ENCODE peak calls at places on chromosome 1, in nine cellular contexts. V is A549, R is HL-60, L is PC-9, M is brain microvascular endothelial cell, J is transverse colon, Z is ovary, Y is tibial artery, U is mesothelial cell of epicardium. T is an unnamed sample.

GRCh38 chr1:6222644-6223043 is 13.1 kb downstream of the ICMT start:
- DNase-seq in V (no peak), R (no peak), L (peak; percentile 63), M (no peak), J (peak; percentile 39), Z (no peak), Y (peak; percentile 61), U (no peak), T (peak; percentile 30)

GRCh38 chr1:205239078-205239477 is 11.3 kb downstream of the TMCC2 start:
- DNase-seq in V (no peak), R (no peak), L (no peak), M (no peak), J (no peak), Z (peak; percentile 15), Y (no peak), U (no peak), T (no peak)

GRCh38 chr1:40665335-40666171 is at the start of gene RIMS3:
- DNase-seq in V (peak; percentile 55), R (peak; percentile 68), L (peak; percentile 92), M (peak; percentile 10), J (peak; percentile 87), Z (peak; percentile 91), Y (peak; percentile 63), U (peak; percentile 74), T (peak; percentile 64)

GRCh38 chr1:210730023-210730422 is 401.3 kb downstream of the HHAT start:
- DNase-seq in V (no peak), R (no peak), L (no peak), M (no peak), J (no peak), Z (no peak), Y (no peak), U (no peak), T (no peak)

GRCh38 chr1:227124461-227124860 is 184.4 kb downstream of the COQ8A start:
- DNase-seq in V (no peak), R (no peak), L (no peak), M (no peak), J (no peak), Z (no peak), Y (no peak), U (no peak), T (peak; percentile 24)

GRCh38 chr1:75097686-75098085 is 36.5 kb upstream of the LHX8 start:
- DNase-seq in V (peak; percentile 22), R (no peak), L (no peak), M (no peak), J (no peak), Z (no peak), Y (no peak), U (peak; percentile 47), T (peak; percentile 52)

GRCh38 chr1:212858461-212859265 is 588 bp downstream of the FLVCR1 start:
- DNase-seq in V (peak; percentile 42), R (peak; percentile 28), L (peak; percentile 26), M (peak; percentile 28), J (peak; percentile 29), Z (no peak), Y (no peak), U (no peak), T (peak; percentile 41)

GRCh38 chr1:45141247-45142003 is 65.0 kb downstream of the ZSWIM5 start:
- DNase-seq in V (no peak), R (no peak), L (no peak), M (no peak), J (peak; percentile 81), Z (no peak), Y (no peak), U (no peak), T (no peak)

GRCh38 chr1:185603158-185603557 is 131.0 kb upstream of the HMCN1 start:
- DNase-seq in V (no peak), R (no peak), L (no peak), M (no peak), J (no peak), Z (no peak), Y (no peak), U (no peak), T (no peak)

GRCh38 chr1:162566870-162567269 is 5.3 kb downstream of the UAP1 start:
- DNase-seq in V (no peak), R (no peak), L (no peak), M (no peak), J (no peak), Z (no peak), Y (no peak), U (no peak), T (no peak)

GRCh38 chr1:246280551-246280950 is 226.5 kb downstream of the SMYD3 start:
- DNase-seq in V (peak; percentile 40), R (peak; percentile 14), L (no peak), M (peak; percentile 34), J (no peak), Z (no peak), Y (no peak), U (no peak), T (peak; percentile 55)

GRCh38 chr1:230752407-230752806 is 5.2 kb downstream of the CAPN9 start:
- DNase-seq in V (no peak), R (no peak), L (peak; percentile 57), M (no peak), J (peak; percentile 88), Z (no peak), Y (no peak), U (no peak), T (no peak)

GRCh38 chr1:18866314-18866713 is 6.9 kb upstream of the TAS1R2 start:
- DNase-seq in V (no peak), R (no peak), L (no peak), M (no peak), J (no peak), Z (no peak), Y (no peak), U (no peak), T (no peak)

GRCh38 chr1:244388961-244389360 is 62.7 kb downstream of the ADSS2 start:
- DNase-seq in V (no peak), R (no peak), L (no peak), M (no peak), J (no peak), Z (no peak), Y (no peak), U (no peak), T (no peak)

GRCh38 chr1:201709564-201710295 is 119.2 kb upstream of the IPO9 start:
- DNase-seq in V (peak; percentile 54), R (peak; percentile 45), L (peak; percentile 71), M (peak; percentile 60), J (peak; percentile 77), Z (peak; percentile 82), Y (peak; percentile 78), U (peak; percentile 46), T (peak; percentile 66)

GRCh38 chr1:211547710-211548109 is 31.3 kb downstream of the SLC30A1 start:
- DNase-seq in V (no peak), R (no peak), L (no peak), M (no peak), J (no peak), Z (no peak), Y (no peak), U (no peak), T (no peak)

GRCh38 chr1:154714070-154714623 is 106.2 kb upstream of the ADAR start:
- DNase-seq in V (peak; percentile 27), R (no peak), L (peak; percentile 8), M (no peak), J (no peak), Z (no peak), Y (no peak), U (no peak), T (no peak)

GRCh38 chr1:84887261-84887934 is 5.6 kb downstream of the LPAR3 start:
- DNase-seq in V (no peak), R (no peak), L (no peak), M (no peak), J (no peak), Z (no peak), Y (no peak), U (no peak), T (peak; percentile 96)

GRCh38 chr1:92399076-92399475 is 87.6 kb downstream of the GFI1 start:
- DNase-seq in V (no peak), R (peak; percentile 95), L (no peak), M (no peak), J (no peak), Z (no peak), Y (no peak), U (no peak), T (peak; percentile 69)

DNA sequence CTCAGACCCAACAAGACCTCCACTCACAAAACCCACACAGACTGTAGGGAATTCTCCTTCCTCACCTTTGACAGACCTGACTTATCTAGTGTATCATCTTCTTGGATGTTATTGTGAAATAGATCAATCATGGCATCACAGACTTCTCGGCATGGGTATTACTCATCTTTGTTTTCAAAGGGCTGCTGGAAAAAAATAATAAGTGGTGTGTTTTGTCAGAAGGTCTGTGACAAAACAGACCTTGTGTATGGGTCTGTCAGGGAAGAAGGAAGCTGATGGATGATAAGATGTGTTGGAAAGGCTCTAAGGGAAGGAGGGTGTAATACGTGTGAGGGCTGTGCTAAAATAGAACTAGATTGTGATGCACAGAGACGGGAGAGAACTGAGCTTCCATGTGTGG is 13.9 kb upstream of the S100A7 start:
- DNase-seq in V (no peak), R (no peak), L (no peak), M (no peak), J (no peak), Z (no peak), Y (no peak), U (no peak), T (peak; percentile 74)
- TF ChIP-seq CTCF in V (no peak), R (no peak), L (no peak), M (no peak), J (no peak), Z (no peak), Y (no peak), U (no peak), T (no peak)

DNA sequence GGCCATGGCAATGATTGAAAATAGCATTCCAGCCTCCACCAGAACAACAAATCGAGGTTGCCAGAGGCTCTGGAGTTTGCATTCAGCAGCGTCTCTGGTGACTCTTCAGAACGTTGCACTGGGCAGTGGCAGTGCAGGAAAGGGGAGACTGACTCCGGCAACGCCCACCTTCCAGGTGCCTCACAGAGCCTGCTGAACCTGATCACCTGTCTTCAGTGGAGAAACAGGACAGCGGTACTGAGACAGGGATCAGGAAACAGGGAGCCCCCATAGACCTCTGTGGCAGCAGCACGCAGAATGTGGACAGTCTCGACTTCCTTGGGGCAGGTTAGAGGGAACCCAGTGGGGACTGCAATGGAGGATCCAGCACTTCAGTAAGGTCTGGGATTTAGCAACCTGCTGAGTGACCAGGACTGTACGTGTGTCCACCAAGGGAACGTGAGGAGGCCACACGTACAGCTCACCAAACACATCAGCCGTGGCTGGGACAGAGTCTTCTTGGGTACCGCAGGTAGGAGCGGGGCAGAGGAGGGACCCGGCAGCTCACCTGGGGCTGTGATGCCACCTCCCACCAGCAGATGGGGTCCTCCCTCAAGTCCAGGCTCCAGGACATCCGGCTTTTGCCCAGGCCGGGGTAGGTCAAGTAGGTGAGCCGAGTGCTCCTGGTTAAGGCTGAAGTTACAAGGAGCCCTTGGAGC is 128.6 kb downstream of the PRDM2 start:
- DNase-seq in V (peak; percentile 35), R (no peak), L (peak; percentile 50), M (no peak), J (peak; percentile 87), Z (peak; percentile 58), Y (no peak), U (no peak), T (peak; percentile 23)
- TF ChIP-seq CTCF in V (peak; percentile 6), R (peak; percentile 17), L (peak; percentile 61), M (peak; percentile 36), J (peak; percentile 55), Z (peak; percentile 58), Y (no peak), U (peak; percentile 58), T (peak; percentile 65)

GRCh38 chr1:17236779-17237601 is 11.9 kb upstream of the PADI3 start:
- DNase-seq in V (peak; percentile 92), R (peak; percentile 88), L (peak; percentile 94), M (peak; percentile 75), J (peak; percentile 92), Z (peak; percentile 86), Y (peak; percentile 80), U (peak; percentile 85), T (peak; percentile 85)
- TF ChIP-seq CTCF in V (peak; percentile 81), R (peak; percentile 71), L (peak; percentile 87), M (peak; percentile 83), J (peak; percentile 88), Z (peak; percentile 78), Y (peak; percentile 92), U (peak; percentile 98), T (peak; percentile 77)

GRCh38 chr1:107464827-107465226 is 324.0 kb downstream of the NTNG1 start:
- DNase-seq in V (peak; percentile 15), R (no peak), L (no peak), M (no peak), J (no peak), Z (no peak), Y (no peak), U (no peak), T (no peak)
- TF ChIP-seq CTCF in V (no peak), R (no peak), L (no peak), M (peak; percentile 20), J (no peak), Z (no peak), Y (no peak), U (no peak), T (no peak)

T was measured in epithelial cell of esophagus.